ENCODE peak calls at places on chromosomes 7 and 10, in four cellular contexts. O, C, D and N are unnamed samples.

GRCh38 chr7:29372351-29372931 is 177.9 kb downstream of the CHN2 start:
- DNase-seq in O (no peak), C (no peak), D (no peak), N (no peak)

GRCh38 chr7:129550673-129551360 is 48.5 kb downstream of the SMKR1 start:
- DNase-seq in O (no peak), C (no peak), D (no peak), N (no peak)

GRCh38 chr7:72925546-72926120 is 738 bp downstream of the POM121 start:
- DNase-seq in O (no peak), C (no peak), D (no peak), N (peak; percentile 50)

GRCh38 chr10:100282907-100283306 is 3.6 kb downstream of the BLOC1S2 start:
- DNase-seq in O (no peak), C (no peak), D (no peak), N (no peak)

GRCh38 chr7:27107901-27108381 is 5.5 kb upstream of the HOXA2 start:
- DNase-seq in O (no peak), C (no peak), D (no peak), N (no peak)

GRCh38 chr10:116465541-116465940 is 37.9 kb downstream of the PNLIPRP3 start:
- DNase-seq in O (no peak), C (no peak), D (no peak), N (no peak)

GRCh38 chr7:71521506-71521905 is 389.6 kb downstream of the GALNT17 start:
- DNase-seq in O (no peak), C (no peak), D (no peak), N (no peak)

GRCh38 chr7:2012981-2013380 is 219.8 kb downstream of the MAD1L1 start:
- DNase-seq in O (no peak), C (no peak), D (no peak), N (no peak)

GRCh38 chr7:66847879-66848810 is 72.9 kb upstream of the TMEM248 start:
- DNase-seq in O (peak; percentile 59), C (no peak), D (peak; percentile 79), N (no peak)

GRCh38 chr10:98344589-98345038 is 70.4 kb downstream of the PYROXD2 start:
- DNase-seq in O (no peak), C (no peak), D (no peak), N (no peak)

GRCh38 chr7:27890205-27890849 is 150.4 kb downstream of the TAX1BP1 start:
- DNase-seq in O (no peak), C (no peak), D (no peak), N (no peak)

GRCh38 chr10:22246680-22247391 is 29.0 kb upstream of the EBLN1 start:
- DNase-seq in O (peak; percentile 92), C (no peak), D (peak; percentile 13), N (no peak)

GRCh38 chr7:147070886-147071285 is 954.3 kb downstream of the CNTNAP2 start:
- DNase-seq in O (no peak), C (no peak), D (no peak), N (no peak)

GRCh38 chr7:23474098-23474828 is 4.0 kb upstream of the IGF2BP3 start:
- DNase-seq in O (peak; percentile 98), C (peak; percentile 95), D (peak; percentile 96), N (peak; percentile 97)

GRCh38 chr7:21305455-21306235 is 122.2 kb upstream of the SP4 start:
- DNase-seq in O (no peak), C (no peak), D (no peak), N (no peak)

GRCh38 chr7:109699661-109700060 is 1130.0 kb downstream of the DNAJB9 start:
- DNase-seq in O (no peak), C (no peak), D (no peak), N (no peak)

GRCh38 chr7:104938741-104939390 is 75.1 kb upstream of the KMT2E start:
- DNase-seq in O (no peak), C (no peak), D (no peak), N (no peak)

GRCh38 chr7:143394068-143394467 is 12.9 kb downstream of the ZYX start:
- DNase-seq in O (no peak), C (no peak), D (no peak), N (no peak)

GRCh38 chr7:22464299-22464698 is 35.7 kb downstream of the STEAP1B start:
- DNase-seq in O (no peak), C (no peak), D (no peak), N (no peak)

GRCh38 chr7:107147464-107148214 is 21.2 kb upstream of the HBP1 start:
- DNase-seq in O (peak; percentile 43), C (no peak), D (peak; percentile 18), N (peak; percentile 42)

DNA sequence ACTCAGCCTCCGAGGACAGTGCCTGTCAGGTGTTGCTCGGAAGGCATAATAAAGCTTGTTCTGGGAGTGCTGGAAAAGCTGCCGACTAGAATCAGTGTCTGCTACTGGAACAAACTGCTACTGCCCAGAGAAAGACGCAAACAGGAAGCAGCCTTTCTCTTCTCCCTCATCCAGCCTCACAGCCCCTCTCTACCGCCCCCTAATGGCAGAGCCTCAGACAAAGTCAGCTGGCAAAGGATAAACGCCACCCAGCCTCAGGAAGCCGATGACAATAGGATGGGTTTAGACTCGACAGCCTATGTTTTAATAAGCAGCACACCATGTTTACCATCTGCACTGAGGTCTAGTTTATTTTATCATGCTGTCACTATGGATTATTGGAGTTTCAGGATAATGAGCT is 169.5 kb upstream of the LYZL1 start:
- DNase-seq in O (peak; percentile 30), C (peak; percentile 96), D (peak; percentile 46), N (peak; percentile 59)
- TF ChIP-seq HDAC2 in O (no peak), C (no peak), D (no peak), N (no peak)

DNA sequence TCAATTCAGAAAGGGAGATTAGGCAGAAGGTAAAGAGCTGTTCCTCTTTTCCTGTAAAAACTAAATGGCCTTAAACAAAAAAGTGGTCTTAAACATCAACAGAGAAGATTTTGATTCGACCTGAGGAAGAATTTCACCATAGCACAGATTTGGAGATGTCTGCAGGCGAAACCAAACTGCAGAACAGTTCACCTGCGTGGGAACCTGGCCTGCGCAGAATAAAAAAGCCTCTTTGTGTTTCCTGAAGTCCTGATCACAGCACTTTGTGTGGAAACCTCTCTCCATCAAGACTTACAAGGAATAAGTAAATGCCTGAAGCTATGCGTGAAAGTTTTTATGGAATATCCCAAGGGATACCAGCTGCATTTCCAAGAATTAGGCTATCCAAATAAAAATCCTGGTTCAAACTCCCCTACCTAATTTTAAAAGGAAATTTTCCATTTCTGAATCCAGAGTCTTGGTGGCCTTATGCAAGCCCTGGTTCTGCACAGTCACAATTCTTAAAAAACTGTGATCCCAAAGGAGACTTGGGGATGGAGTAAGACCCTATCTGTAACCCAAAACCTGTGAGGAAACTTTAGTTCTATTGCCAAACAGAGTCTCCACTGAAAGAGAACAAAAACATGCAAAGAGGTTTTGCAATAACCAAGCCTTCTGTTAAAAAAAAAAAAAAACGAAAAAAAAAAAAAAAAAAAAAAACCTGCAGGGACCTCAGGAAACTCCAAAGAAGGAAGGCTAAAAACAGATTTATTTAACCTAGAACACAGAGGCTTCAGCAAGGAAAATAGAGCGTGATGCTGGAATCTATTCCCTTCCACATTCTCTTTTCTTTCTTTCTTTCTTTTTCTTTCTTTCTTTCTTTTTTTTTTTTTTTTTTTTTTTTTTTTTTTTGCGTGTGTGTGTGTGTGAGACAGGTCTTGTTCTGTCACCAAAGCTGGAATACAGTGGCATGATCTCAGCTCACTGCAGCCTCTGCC is 10.4 kb downstream of the CALML3 start:
- DNase-seq in O (no peak), C (no peak), D (peak; percentile 73), N (no peak)
- TF ChIP-seq JUN in O (no peak), C (no peak), D (no peak), N (no peak)

GRCh38 chr10:110206988-110207804 is at the start of gene MXI1:
- DNase-seq in O (peak; percentile 92), C (peak; percentile 78), D (peak; percentile 44), N (peak; percentile 66)

GRCh38 chr10:110205051-110205675 is 2.2 kb upstream of the MXI1 start:
- DNase-seq in O (no peak), C (no peak), D (no peak), N (no peak)

GRCh38 chr10:110207805-110208613 is 604 bp downstream of the MXI1 start:
- DNase-seq in O (peak; percentile 53), C (peak; percentile 67), D (no peak), N (peak; percentile 38)

GRCh38 chr10:110200518-110200917 is 6.9 kb upstream of the MXI1 start:
- DNase-seq in O (no peak), C (no peak), D (no peak), N (no peak)

GRCh38 chr10:110203500-110204455 is 3.6 kb upstream of the MXI1 start:
- DNase-seq in O (no peak), C (peak; percentile 32), D (no peak), N (no peak)
- TF ChIP-seq HDAC2 in O (no peak), C (no peak), D (no peak), N (no peak)

GRCh38 chr10:95276367-95277200 is 14.2 kb downstream of the PDLIM1 start:
- DNase-seq in O (no peak), C (peak; percentile 36), D (no peak), N (no peak)

GRCh38 chr10:95279042-95279820 is 11.6 kb downstream of the PDLIM1 start:
- DNase-seq in O (peak; percentile 47), C (no peak), D (no peak), N (no peak)

GRCh38 chr10:95277201-95277570 is 13.6 kb downstream of the PDLIM1 start:
- DNase-seq in O (no peak), C (peak; percentile 23), D (no peak), N (no peak)

GRCh38 chr10:95277614-95278013 is 13.2 kb downstream of the PDLIM1 start:
- DNase-seq in O (no peak), C (peak; percentile 20), D (no peak), N (no peak)

DNA sequence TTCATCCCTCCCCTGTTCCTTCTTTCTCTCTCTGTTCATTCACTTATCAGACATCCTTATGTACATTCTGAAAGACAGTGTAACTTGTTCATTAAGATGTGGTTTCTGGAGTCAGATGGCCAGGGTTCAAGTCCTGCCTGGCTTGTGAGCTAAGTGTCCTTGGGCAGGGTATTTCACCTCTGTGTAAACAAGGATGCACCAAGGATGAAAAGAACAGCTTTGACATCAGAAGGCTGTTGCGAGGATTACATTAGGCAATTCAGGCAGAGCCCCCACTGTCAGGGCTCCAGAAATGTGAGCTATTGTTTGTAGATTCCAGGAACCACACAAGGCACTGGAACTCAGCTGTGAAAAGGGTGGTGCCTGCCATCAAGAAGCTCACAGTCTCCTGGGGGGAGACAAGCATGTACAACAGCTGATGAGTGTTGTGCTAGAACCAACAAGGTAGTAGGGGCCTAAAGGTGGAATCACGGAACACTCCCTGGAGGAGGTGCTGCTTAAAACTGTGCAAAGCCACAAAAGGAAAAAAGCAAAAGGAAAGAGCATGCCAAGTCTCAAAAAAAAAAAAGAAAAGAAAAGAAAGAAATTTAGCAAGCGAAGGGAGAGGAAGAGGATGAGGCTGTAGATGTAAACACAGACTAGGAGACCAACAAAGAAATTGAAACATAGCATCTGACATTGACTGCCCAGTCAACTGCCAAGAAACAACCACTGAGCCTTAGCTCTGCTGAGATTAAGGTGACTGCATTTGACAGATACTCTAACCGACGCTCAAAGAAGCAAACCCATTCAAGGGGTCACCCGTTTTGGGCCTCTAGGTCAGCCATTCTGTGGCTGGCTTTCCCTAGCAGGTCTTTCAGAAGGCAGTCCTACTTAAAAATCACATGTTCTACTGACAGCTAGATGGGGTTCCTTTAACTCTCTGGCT is 12.5 kb downstream of the PDLIM1 start:
- DNase-seq in O (peak; percentile 74), C (peak; percentile 40), D (peak; percentile 92), N (no peak)
- TF ChIP-seq JUN in O (peak; percentile 75), C (no peak), D (no peak), N (no peak)